ENCODE peak calls at places on chromosomes 3 and 15, in four cellular contexts. X is colonic mucosa, I is fibroblast of lung, T is adrenal gland. Q is an unnamed sample.

GRCh38 chr15:82942691-82943090 is 9.8 kb downstream of the HOMER2 start:
- DNase-seq in I (no peak), T (peak), X (no peak), Q (peak)

GRCh38 chr3:42440924-42441323 is 30.5 kb upstream of the LYZL4 start:
- DNase-seq in I (no peak), T (no peak), X (no peak), Q (no peak)

GRCh38 chr3:173465112-173465511 is 67.6 kb downstream of the NLGN1 start:
- DNase-seq in X (no peak), I (peak), T (no peak), Q (peak)

GRCh38 chr15:75195122-75195765 is 6.4 kb upstream of the C15orf39 start:
- DNase-seq in X (no peak), I (no peak), T (no peak), Q (no peak)

GRCh38 chr15:100170280-100170654 is 171.5 kb downstream of the ADAMTS17 start:
- DNase-seq in T (no peak), I (no peak), X (no peak), Q (no peak)

GRCh38 chr3:122859021-122859805 is 64.3 kb downstream of the SLC49A4 start:
- DNase-seq in X (no peak), T (no peak), I (no peak), Q (no peak)

GRCh38 chr15:72698938-72699337 is 12.9 kb downstream of the BBS4 start:
- DNase-seq in X (no peak), T (no peak), I (no peak), Q (no peak)

GRCh38 chr3:110984456-110985250 is 87.0 kb upstream of the NECTIN3 start:
- DNase-seq in X (no peak), I (no peak), T (no peak), Q (no peak)

GRCh38 chr3:124907957-124908356 is 20.8 kb upstream of the ITGB5 start:
- DNase-seq in I (no peak), X (no peak), T (no peak), Q (no peak)

GRCh38 chr3:170670504-170670903 is 84.6 kb upstream of the SLC7A14 start:
- DNase-seq in T (no peak), X (no peak), I (peak), Q (no peak)

GRCh38 chr15:78415284-78415683 is 22.7 kb upstream of the IREB2 start:
- DNase-seq in T (no peak), I (peak), X (no peak), Q (peak)

GRCh38 chr3:167929937-167930336 is 165.8 kb downstream of the GOLIM4 start:
- DNase-seq in I (no peak), T (no peak), X (no peak), Q (no peak)

GRCh38 chr3:13844911-13845310 is 35.0 kb downstream of the WNT7A start:
- DNase-seq in T (no peak), I (no peak), X (no peak), Q (no peak)

GRCh38 chr3:100682056-100682853 is 27.0 kb upstream of the TFG start:
- DNase-seq in X (no peak), I (no peak), T (peak), Q (no peak)

GRCh38 chr3:5019411-5020261 is 40.4 kb downstream of the BHLHE40 start:
- DNase-seq in X (peak), I (no peak), T (no peak), Q (no peak)

GRCh38 chr3:99967796-99968195 is 146.5 kb downstream of the FILIP1L start:
- DNase-seq in X (no peak), I (peak), T (no peak), Q (peak)

GRCh38 chr3:34312684-34313083 is 514.3 kb downstream of the PDCD6IP start:
- DNase-seq in I (no peak), T (no peak), X (no peak), Q (no peak)

GRCh38 chr15:56835598-56836275 is 82.7 kb upstream of the TCF12 start:
- DNase-seq in I (no peak), T (peak), X (no peak), Q (no peak)

GRCh38 chr3:56404884-56405283 is 63.4 kb downstream of the ERC2 start:
- DNase-seq in X (no peak), I (no peak), T (no peak), Q (no peak)

GRCh38 chr3:126126811-126127431 is 43.0 kb upstream of the SLC41A3 start:
- DNase-seq in X (peak), I (no peak), T (no peak), Q (no peak)

GRCh38 chr15:62644874-62645755 is 397.4 kb upstream of the TPM1 start:
- DNase-seq in I (no peak), T (no peak), X (no peak), Q (no peak)

GRCh38 chr15:96213896-96214295 is 116.6 kb upstream of the NR2F2 start:
- DNase-seq in I (no peak), T (no peak), X (no peak), Q (no peak)

GRCh38 chr15:38954090-38954489 is 389.5 kb upstream of the RASGRP1 start:
- DNase-seq in X (no peak), T (no peak), I (no peak), Q (no peak)

GRCh38 chr3:194871864-194872668 is 186.4 kb downstream of the FAM43A start:
- DNase-seq in I (peak), X (peak), T (peak), Q (peak)

GRCh38 chr3:12246758-12247157 is 42.1 kb upstream of the PPARG start:
- DNase-seq in T (no peak), I (no peak), X (no peak), Q (no peak)

GRCh38 chr3:127588675-127589577 is 1.6 kb downstream of the TPRA1 start:
- DNase-seq in X (no peak), I (peak), T (peak), Q (peak)

GRCh38 chr15:80489030-80489594 is 84.9 kb downstream of the ARNT2 start:
- DNase-seq in I (peak), X (no peak), T (peak), Q (peak)

GRCh38 chr3:37985637-37986320 is 4.8 kb upstream of the VILL start:
- DNase-seq in T (peak), I (peak), X (peak), Q (no peak)

GRCh38 chr3:147773236-147773635 is 364.1 kb downstream of the ZIC1 start:
- DNase-seq in T (no peak), X (no peak), I (no peak), Q (no peak)

GRCh38 chr3:74523811-74524210 is 90.6 kb downstream of the CNTN3 start:
- DNase-seq in T (no peak), I (no peak), X (no peak), Q (no peak)

GRCh38 chr15:31326729-31327673 is at the start of gene KLF13:
- DNase-seq in I (peak), T (peak), X (peak), Q (peak)

GRCh38 chr3:113088616-113089015 is 97.8 kb downstream of the GTPBP8 start:
- DNase-seq in T (no peak), X (no peak), I (no peak), Q (no peak)
- TF ChIP-seq CTCF in T (no peak), X (no peak), I (no peak), Q (no peak)

GRCh38 chr15:65621638-65622037 is at the start of gene SLC24A1:
- DNase-seq in T (no peak), I (no peak), X (no peak), Q (no peak)
- TF ChIP-seq CTCF in T (no peak), I (no peak), X (no peak), Q (no peak)

GRCh38 chr3:135911106-135911505 is 54.4 kb upstream of the PPP2R3A start:
- DNase-seq in X (no peak), I (peak), T (no peak), Q (no peak)

GRCh38 chr3:135908737-135909136 is 56.8 kb upstream of the PPP2R3A start:
- DNase-seq in T (no peak), X (no peak), I (no peak), Q (no peak)

GRCh38 chr3:135907422-135908165 is 57.9 kb upstream of the PPP2R3A start:
- DNase-seq in T (no peak), X (no peak), I (no peak), Q (peak)

GRCh38 chr3:135908225-135908624 is 57.3 kb upstream of the PPP2R3A start:
- DNase-seq in T (no peak), I (no peak), X (no peak), Q (peak)

DNA sequence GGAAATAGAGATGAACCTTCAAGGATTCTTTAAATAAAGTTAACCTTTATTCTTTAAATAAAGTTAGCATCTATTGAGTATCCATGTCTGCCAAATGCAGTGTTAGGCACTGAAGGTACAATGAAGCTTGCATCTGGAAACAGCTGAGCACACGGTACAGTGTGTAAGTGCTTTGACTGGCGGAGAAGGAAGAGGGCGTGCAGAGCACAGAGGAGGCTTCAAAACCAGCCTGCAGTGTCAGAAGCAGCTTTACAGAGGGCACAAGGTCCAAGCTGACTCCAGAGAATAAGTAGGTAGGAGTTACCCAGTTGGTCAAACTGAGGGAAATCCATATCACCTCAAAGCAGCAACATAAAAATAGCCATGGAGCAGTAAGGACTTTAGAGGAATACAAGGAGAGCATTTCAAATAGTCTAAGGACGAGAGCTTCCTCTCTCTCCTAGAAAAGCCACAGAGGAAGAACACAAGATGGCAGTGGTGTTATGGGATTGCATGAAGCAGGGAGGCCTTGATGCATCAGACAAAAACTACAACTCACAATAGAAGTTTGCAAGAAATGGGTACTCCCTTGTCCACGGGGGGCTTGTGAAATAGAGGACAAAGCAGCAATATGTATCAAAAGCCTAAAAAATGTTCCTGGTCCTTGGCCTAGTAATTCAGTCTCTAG is 60.3 kb upstream of the PPP2R3A start:
- DNase-seq in X (no peak), T (no peak), I (peak), Q (no peak)
- TF ChIP-seq CTCF in X (no peak), T (no peak), I (peak), Q (no peak)

GRCh38 chr3:160753953-160754352 is 2.1 kb upstream of the PPM1L start:
- DNase-seq in X (no peak), I (no peak), T (no peak), Q (no peak)
- TF ChIP-seq CTCF in X (no peak), I (no peak), T (no peak), Q (no peak)

Q was measured in RWPE1.